ENCODE peak calls at places on chromosomes 2 and 18, in seven cellular contexts. W, T, O, E, R, V and Z are unnamed samples.

GRCh38 chr2:50491541-50492114 is 540.3 kb downstream of the NRXN1 start:
- DNase-seq in W (peak), T (peak), O (no peak), E (peak), R (no peak), V (peak), Z (peak)

GRCh38 chr18:13217971-13218375 is 587 bp upstream of the LDLRAD4 start:
- DNase-seq in W (no peak), T (no peak), O (peak), E (no peak), R (no peak), V (no peak), Z (no peak)

GRCh38 chr2:170341684-170342631 is 164.0 kb downstream of the MYO3B start:
- DNase-seq in W (no peak), T (no peak), O (no peak), E (no peak), R (no peak), V (no peak), Z (no peak)

GRCh38 chr18:55738483-55739114 is 150.6 kb upstream of the TCF4 start:
- DNase-seq in W (no peak), T (no peak), O (no peak), E (no peak), R (no peak), V (no peak), Z (no peak)

GRCh38 chr2:72931280-72931910 is 14.1 kb downstream of the EMX1 start:
- DNase-seq in W (peak), T (no peak), O (no peak), E (no peak), R (no peak), V (no peak), Z (no peak)

GRCh38 chr18:11391636-11392035 is 217.8 kb upstream of the SLC35G4 start:
- DNase-seq in W (peak), T (no peak), O (no peak), E (no peak), R (no peak), V (no peak), Z (no peak)

GRCh38 chr2:234355052-234355720 is 141.7 kb downstream of the ARL4C start:
- DNase-seq in W (no peak), T (no peak), O (no peak), E (no peak), R (no peak), V (no peak), Z (no peak)

GRCh38 chr2:101830555-101830954 is 133.0 kb downstream of the MAP4K4 start:
- DNase-seq in W (peak), T (no peak), O (no peak), E (no peak), R (no peak), V (no peak), Z (no peak)

GRCh38 chr2:241007111-241007510 is 8.7 kb downstream of the SNED1 start:
- DNase-seq in W (no peak), T (no peak), O (no peak), E (no peak), R (no peak), V (no peak), Z (no peak)

GRCh38 chr18:23578891-23579653 is 7.2 kb downstream of the NPC1 start:
- DNase-seq in W (peak), T (no peak), O (no peak), E (no peak), R (no peak), V (no peak), Z (no peak)

GRCh38 chr2:240395448-240395847 is 40.0 kb upstream of the GPC1 start:
- DNase-seq in W (no peak), T (no peak), O (no peak), E (no peak), R (no peak), V (no peak), Z (no peak)

GRCh38 chr2:138827426-138828054 is 47.4 kb upstream of the NXPH2 start:
- DNase-seq in W (peak), T (peak), O (no peak), E (peak), R (peak), V (peak), Z (peak)

GRCh38 chr2:215003001-215003400 is 135.4 kb downstream of the ABCA12 start:
- DNase-seq in W (peak), T (no peak), O (no peak), E (no peak), R (no peak), V (no peak), Z (no peak)

GRCh38 chr2:29295843-29296242 is 180.6 kb downstream of the CLIP4 start:
- DNase-seq in W (peak), T (peak), O (no peak), E (no peak), R (no peak), V (peak), Z (no peak)

GRCh38 chr2:205655775-205656425 is 26.4 kb upstream of the NRP2 start:
- DNase-seq in W (no peak), T (no peak), O (peak), E (no peak), R (no peak), V (no peak), Z (no peak)

GRCh38 chr2:56184500-56184996 is 758 bp downstream of the CCDC85A start:
- DNase-seq in W (no peak), T (peak), O (peak), E (no peak), R (no peak), V (no peak), Z (peak)

GRCh38 chr2:7530001-7530400 is 612.8 kb downstream of the RNF144A start:
- DNase-seq in W (no peak), T (no peak), O (no peak), E (no peak), R (no peak), V (no peak), Z (no peak)

GRCh38 chr2:8310557-8311455 is 371.1 kb upstream of the ID2 start:
- DNase-seq in W (no peak), T (no peak), O (no peak), E (no peak), R (no peak), V (no peak), Z (no peak)

GRCh38 chr2:229921101-229921891 is 513 bp downstream of the TRIP12 start:
- DNase-seq in W (peak), T (peak), O (peak), E (peak), R (no peak), V (peak), Z (no peak)

GRCh38 chr18:75530548-75531211 is 103.2 kb upstream of the SMIM21 start:
- DNase-seq in W (peak), T (no peak), O (no peak), E (no peak), R (no peak), V (no peak), Z (no peak)

GRCh38 chr2:78309460-78309859 is 716.0 kb upstream of the REG3G start:
- DNase-seq in W (no peak), T (no peak), O (no peak), E (no peak), R (no peak), V (no peak), Z (no peak)

GRCh38 chr2:2238726-2239269 is 92.3 kb downstream of the MYT1L start:
- DNase-seq in W (no peak), T (no peak), O (no peak), E (no peak), R (no peak), V (no peak), Z (no peak)

GRCh38 chr2:26384183-26384582 is 17.5 kb upstream of the DRC1 start:
- DNase-seq in W (no peak), T (no peak), O (no peak), E (no peak), R (no peak), V (no peak), Z (no peak)

GRCh38 chr2:230658877-230659652 is 53.6 kb upstream of the CAB39 start:
- DNase-seq in W (no peak), T (no peak), O (no peak), E (no peak), R (peak), V (no peak), Z (peak)

GRCh38 chr2:156434461-156435291 is 1.5 kb upstream of the GPD2 start:
- DNase-seq in W (peak), T (peak), O (no peak), E (no peak), R (no peak), V (no peak), Z (no peak)

GRCh38 chr18:45702871-45703270 is 21.1 kb upstream of the SLC14A1 start:
- DNase-seq in W (peak), T (no peak), O (no peak), E (no peak), R (no peak), V (no peak), Z (no peak)

GRCh38 chr18:62999921-63000320 is 284.6 kb downstream of the PHLPP1 start:
- DNase-seq in W (no peak), T (no peak), O (no peak), E (no peak), R (no peak), V (no peak), Z (no peak)
- TF ChIP-seq RFX5 in W (no peak), T (no peak), O (no peak), E (no peak), R (no peak), V (no peak), Z (no peak)

DNA sequence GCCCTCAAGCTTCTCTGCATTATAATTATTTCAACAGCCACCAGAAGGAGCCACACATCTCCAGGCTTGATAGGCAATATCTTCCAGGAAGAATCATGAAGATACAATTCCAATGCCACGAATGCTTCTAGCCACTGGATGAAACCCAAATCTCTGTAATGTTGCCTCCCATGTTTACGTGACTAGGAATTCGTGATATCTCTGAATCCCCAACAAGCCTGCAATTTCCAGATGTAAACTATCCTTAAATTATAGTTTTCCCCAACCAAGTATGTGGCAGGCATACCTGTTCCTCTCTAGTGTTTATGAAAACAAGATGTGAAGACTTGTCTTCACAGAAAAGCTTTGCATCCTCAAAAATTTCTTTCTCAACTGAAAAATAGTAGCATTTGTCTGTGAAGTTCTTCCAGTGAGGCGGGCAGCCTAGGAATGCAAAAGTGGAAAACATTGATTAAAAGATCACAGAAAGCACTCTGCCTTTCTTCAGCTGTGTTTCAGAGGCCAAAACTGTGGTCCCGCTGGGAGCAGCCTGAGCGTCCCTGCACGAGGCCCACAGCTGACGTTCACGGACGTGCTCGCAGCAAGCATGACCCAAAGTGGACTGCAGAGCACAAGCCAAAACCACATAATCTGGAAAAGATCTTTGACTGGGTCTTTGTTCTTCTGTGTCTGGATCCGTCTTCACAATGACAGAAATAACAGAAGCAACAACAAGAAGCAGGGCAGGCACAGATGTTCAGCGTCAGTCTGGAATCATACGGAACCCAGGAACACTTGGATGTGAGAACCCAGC is 65.1 kb upstream of the THOC1 start:
- DNase-seq in W (no peak), T (no peak), O (no peak), E (no peak), R (no peak), V (no peak), Z (no peak)
- TF ChIP-seq RFX5 in W (no peak), T (no peak), O (no peak), E (no peak), R (no peak), V (no peak), Z (no peak)

GRCh38 chr2:94978917-94979316 is 46.6 kb upstream of the MAL start:
- DNase-seq in W (no peak), T (no peak), O (no peak), E (no peak), R (no peak), V (no peak), Z (no peak)

GRCh38 chr2:94982156-94982555 is 43.4 kb upstream of the MAL start:
- DNase-seq in W (no peak), T (no peak), O (no peak), E (no peak), R (no peak), V (no peak), Z (no peak)

GRCh38 chr2:94977826-94978225 is 47.7 kb upstream of the MAL start:
- DNase-seq in W (no peak), T (no peak), O (no peak), E (no peak), R (no peak), V (no peak), Z (no peak)

GRCh38 chr2:94980406-94980805 is 45.1 kb upstream of the MAL start:
- DNase-seq in W (no peak), T (no peak), O (no peak), E (no peak), R (no peak), V (no peak), Z (no peak)

GRCh38 chr2:94979406-94980375 is 45.8 kb upstream of the MAL start:
- DNase-seq in W (no peak), T (no peak), O (no peak), E (no peak), R (no peak), V (no peak), Z (no peak)
- TF ChIP-seq RFX5 in W (no peak), T (no peak), O (no peak), E (no peak), R (no peak), V (no peak), Z (no peak)

DNA sequence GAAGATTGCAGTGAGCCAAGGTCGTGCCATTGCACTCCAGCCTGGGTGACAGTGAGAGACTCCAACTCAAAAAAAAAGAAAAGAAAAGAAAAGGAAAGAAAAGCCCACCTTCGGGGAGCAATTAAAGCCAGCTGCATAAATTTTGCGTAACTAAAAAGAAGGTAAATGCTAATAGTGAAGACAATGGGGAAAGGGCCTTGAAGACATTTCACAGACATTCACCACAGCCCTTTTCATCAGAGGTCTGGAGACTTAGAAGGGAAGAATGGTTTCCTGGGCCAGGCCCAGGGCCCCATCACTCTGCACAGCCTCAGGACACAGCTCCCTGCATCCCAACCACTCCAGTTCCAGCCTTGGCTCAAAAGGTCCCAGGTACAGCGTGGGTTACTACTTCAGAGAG is 35.1 kb upstream of the MSH6 start:
- DNase-seq in W (no peak), T (no peak), O (no peak), E (no peak), R (no peak), V (no peak), Z (no peak)
- TF ChIP-seq RFX5 in W (no peak), T (no peak), O (no peak), E (no peak), R (no peak), V (no peak), Z (no peak)